ENCODE peak calls at places on chromosomes 5 and 9, in five cellular contexts. S, V, X, E and Y are unnamed samples. For H3K27me3 and H3K4me1, the result is how much of the 10 kb centered on the place peaks cover.

GRCh38 chr9:83154821-83155220 is 91.9 kb upstream of the RASEF start:
- DNase-seq in S (no peak), V (no peak), X (no peak), E (no peak), Y (peak)

GRCh38 chr5:102971693-102972293 is 148.1 kb downstream of the GIN1 start:
- DNase-seq in S (no peak), V (no peak), X (peak), E (no peak), Y (no peak)

GRCh38 chr9:72826954-72827953 is 125.6 kb downstream of the ALDH1A1 start:
- DNase-seq in S (no peak), V (no peak), X (no peak), E (no peak), Y (no peak)

GRCh38 chr5:31811210-31811609 is 172.3 kb downstream of the PDZD2 start:
- DNase-seq in S (peak), V (no peak), X (peak), E (no peak), Y (no peak)

GRCh38 chr5:102583663-102584062 is 84.9 kb upstream of the SLCO6A1 start:
- DNase-seq in S (no peak), V (no peak), X (peak), E (no peak), Y (no peak)

GRCh38 chr9:110081395-110081794 is 126.6 kb downstream of the C9orf152 start:
- DNase-seq in S (no peak), V (no peak), X (peak), E (no peak), Y (no peak)

GRCh38 chr9:123834218-123834906 is 95.6 kb downstream of the DENND1A start:
- DNase-seq in S (no peak), V (no peak), X (peak), E (no peak), Y (no peak)

GRCh38 chr5:179160584-179160983 is 100.4 kb downstream of the ZNF354C start:
- DNase-seq in S (no peak), V (peak), X (no peak), E (no peak), Y (no peak)

GRCh38 chr9:88816141-88816540 is 175.1 kb upstream of the S1PR3 start:
- DNase-seq in S (no peak), V (no peak), X (no peak), E (no peak), Y (no peak)

GRCh38 chr9:137630684-137631083 is 11.9 kb downstream of the EHMT1 start:
- DNase-seq in S (no peak), V (no peak), X (no peak), E (no peak), Y (no peak)

DNA sequence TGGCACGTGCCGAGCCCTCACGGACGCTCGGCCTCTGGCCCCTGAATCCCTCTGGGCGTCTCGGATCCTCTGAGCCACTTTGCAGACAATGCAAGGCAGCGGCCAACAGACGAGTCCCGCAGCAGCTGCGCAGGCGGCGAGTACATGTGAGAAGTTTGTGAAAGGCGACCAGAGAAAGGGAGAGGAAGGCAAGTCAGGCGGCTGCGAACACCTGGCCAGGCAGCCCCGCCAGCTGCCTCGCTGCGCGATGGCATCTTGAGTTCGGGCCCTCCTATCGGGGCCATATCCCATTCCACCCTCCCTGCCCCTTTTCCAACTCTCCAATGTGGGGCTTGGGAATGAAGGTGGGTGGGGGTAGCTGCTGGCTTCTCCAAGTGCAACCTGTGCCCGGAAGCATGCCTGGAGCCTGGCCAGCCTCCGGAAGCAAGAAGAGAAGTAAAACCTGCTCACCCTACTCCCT is 4.5 kb upstream of the POU4F3 start:
- DNase-seq in S (no peak), V (no peak), X (no peak), E (no peak), Y (no peak)
- H3K27me3 ChIP-seq in S (under half), V (under half), X (under half), E (under half), Y (under half)

GRCh38 chr9:70411141-70411929 is 3.1 kb downstream of the KLF9 start:
- DNase-seq in S (peak), V (peak), X (peak), E (peak), Y (peak)

GRCh38 chr9:70409800-70410199 is 4.7 kb downstream of the KLF9 start:
- DNase-seq in S (no peak), V (no peak), X (peak), E (no peak), Y (no peak)

GRCh38 chr9:70409280-70409679 is 5.2 kb downstream of the KLF9 start:
- DNase-seq in S (no peak), V (no peak), X (peak), E (no peak), Y (no peak)

GRCh38 chr9:70411930-70412677 is 2.4 kb downstream of the KLF9 start:
- DNase-seq in S (peak), V (peak), X (peak), E (peak), Y (peak)

GRCh38 chr9:70410368-70410767 is 4.1 kb downstream of the KLF9 start:
- DNase-seq in S (no peak), V (peak), X (peak), E (no peak), Y (no peak)
- H3K4me1 ChIP-seq in S (half or more), V (half or more), X (under half), E (under half), Y (half or more)

GRCh38 chr9:100427366-100428263 is 672 bp downstream of the MSANTD3 start:
- DNase-seq in S (peak), V (peak), X (peak), E (peak), Y (peak)

GRCh38 chr9:100428871-100429654 is 2.1 kb downstream of the MSANTD3 start:
- DNase-seq in S (no peak), V (no peak), X (peak), E (peak), Y (no peak)

GRCh38 chr9:100425758-100426157 is 1.2 kb upstream of the MSANTD3 start:
- DNase-seq in S (no peak), V (no peak), X (no peak), E (no peak), Y (no peak)

GRCh38 chr9:100426194-100426531 is 780 bp upstream of the MSANTD3 start:
- DNase-seq in S (no peak), V (no peak), X (no peak), E (no peak), Y (no peak)

DNA sequence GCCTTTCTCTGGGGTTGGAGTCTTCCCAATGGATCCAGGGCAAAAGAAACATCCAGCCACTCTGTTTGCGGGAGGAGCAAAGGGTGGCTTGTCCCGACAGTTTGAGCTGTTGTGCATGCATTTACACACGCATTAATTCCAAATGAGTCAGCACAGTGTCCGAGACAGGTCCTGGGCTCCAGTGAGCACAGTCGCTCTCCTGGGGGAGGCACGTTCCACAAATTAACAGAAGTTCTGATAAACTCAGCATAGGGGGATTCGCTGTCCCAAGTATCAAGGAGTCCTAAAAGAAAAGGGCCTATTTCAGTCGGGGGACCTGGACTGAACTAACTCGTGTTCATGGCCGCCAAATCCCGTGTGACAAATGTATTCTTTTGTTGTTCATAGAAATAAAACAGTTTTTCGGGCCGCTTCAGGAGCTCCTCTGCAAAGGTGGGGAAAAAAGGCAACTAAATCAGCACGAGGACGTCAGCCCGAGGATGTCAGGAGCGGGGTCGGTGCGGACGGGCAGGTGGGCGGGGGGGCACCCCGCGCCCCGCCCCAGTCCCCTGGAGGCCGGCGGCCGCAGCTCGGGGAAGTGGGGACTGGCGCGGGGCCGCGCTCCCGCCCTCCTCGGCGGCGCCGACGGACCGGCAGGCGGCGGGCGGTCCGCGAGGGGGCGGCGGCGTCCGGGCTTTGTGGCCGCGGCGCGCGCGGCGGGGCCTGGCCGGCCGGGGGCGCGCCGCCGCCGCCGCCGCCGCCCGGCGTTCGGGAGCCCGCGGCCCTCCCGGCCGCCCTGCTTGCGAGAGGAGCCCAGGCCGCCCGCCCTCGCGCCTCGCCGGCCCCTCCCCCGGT is at the start of gene MSANTD3:
- DNase-seq in S (peak), V (peak), X (peak), E (peak), Y (peak)
- TF ChIP-seq CTCF in S (peak), V (peak), X (no peak), E (no peak), Y (peak)

GRCh38 chr5:55172051-55172899 is 702 bp downstream of the CDC20B start:
- DNase-seq in S (no peak), V (no peak), X (peak), E (peak), Y (peak)
- H3K27me3 ChIP-seq in S (under half), V (under half), X (under half), E (under half), Y (under half)

DNA sequence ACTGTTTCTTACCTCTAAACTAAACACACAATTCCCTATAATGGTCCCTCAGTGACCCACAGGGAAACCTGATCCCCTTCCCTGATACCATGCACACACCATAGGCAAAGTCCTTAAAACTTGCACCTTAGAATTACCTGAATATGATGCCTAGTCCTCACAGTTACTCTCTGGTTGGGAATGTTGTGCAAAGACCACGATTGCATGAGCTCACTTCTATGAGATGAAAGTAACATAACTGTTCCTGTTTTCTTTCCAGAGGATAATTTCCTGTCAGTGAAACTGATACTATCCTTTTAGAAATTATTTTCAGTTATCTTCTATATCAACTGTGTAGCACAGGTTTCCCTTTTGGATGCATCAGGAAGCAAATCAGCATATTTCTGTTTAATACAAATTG is 51.4 kb upstream of the TNFAIP8 start:
- DNase-seq in S (no peak), V (no peak), X (no peak), E (no peak), Y (no peak)
- H3K4me1 ChIP-seq in S (under half), V (under half), X (under half), E (under half), Y (under half)

GRCh38 chr5:14582797-14583137 is 1.2 kb downstream of the OTULINL start:
- DNase-seq in S (no peak), V (no peak), X (no peak), E (no peak), Y (no peak)
- TF ChIP-seq CTCF in S (no peak), V (no peak), X (no peak), E (no peak), Y (no peak)

DNA sequence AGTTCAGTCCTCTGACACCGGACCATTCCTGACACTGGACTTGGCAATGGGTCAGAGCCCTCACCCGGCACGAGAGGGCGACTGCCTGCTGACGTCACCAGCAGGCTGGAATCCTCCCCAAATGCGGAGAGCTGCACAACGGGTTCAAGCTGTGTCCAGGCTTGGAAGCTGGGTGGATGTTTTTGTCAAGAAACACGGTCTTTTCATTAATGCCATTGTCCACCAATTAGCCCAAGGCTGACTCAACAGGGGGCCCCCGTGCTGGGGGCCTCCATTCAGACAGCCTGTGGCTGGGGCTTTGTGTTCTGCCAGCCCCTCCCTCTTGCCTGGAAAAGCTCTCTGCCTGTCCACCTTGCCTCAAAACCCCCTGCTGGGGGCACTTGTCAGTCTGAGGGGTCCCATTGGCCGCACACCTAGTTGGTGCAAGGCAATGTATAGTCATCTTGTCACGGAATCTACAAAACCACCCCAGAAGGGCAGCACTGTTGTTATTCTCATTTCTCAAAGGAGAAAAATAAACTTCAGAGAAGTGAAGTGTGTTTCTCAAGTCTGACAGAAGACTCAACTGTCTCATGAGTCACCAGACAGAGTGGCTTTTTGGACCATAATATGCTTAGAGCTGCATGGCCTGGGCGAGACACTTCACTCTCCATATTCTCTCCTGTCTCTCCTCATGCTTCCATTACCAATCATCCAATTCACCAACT is 24.6 kb downstream of the NDUFA8 start:
- DNase-seq in S (no peak), V (no peak), X (peak), E (no peak), Y (no peak)
- H3K27me3 ChIP-seq in S (under half), V (under half), X (under half), E (under half), Y (under half)

DNA sequence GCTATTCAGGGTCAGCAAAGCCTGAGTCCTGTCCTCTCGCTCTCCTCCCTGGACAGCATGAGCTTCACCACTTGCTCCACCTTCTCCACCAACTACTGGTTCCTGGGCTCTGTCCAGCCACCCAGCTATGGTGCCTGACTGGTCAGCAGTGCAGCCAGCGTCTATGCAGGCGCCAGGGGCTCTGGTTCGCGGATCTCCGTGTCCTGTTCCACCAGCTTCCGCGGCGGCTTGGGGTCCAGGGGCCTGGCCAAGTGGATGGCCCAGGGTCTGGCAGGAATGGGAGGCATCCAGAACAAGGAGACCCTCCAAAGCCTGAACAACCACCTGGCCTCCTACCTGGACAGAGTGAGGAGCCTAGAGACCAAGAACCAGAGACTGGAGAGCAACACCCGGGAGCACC is 8.6 kb downstream of the NIPBL start:
- DNase-seq in S (no peak), V (no peak), X (no peak), E (no peak), Y (no peak)
- H3K4me1 ChIP-seq in S (half or more), V (under half), X (under half), E (under half), Y (half or more)